ENCODE peak calls at places on chromosomes 4 and X, in eight cellular contexts. X is kidney; W is CD4-positive, alpha-beta T cell; M is CD8-positive, alpha-beta T cell; Y is lung; U is Peyer's patch; J is upper lobe of left lung; H is HepG2. E is an unnamed sample.
A peak's percentile ranks its signal among the peaks of the same experiment; 100 is the strongest.

GRCh38 chr4:141912831-141913230 is 276.4 kb downstream of the IL15 start:
- DNase-seq in W (no peak), J (no peak), H (no peak), U (no peak), M (no peak), X (no peak), Y (no peak), E (no peak)

GRCh38 chr4:181646864-181647263 is 596.3 kb upstream of the TENM3 start:
- DNase-seq in M (no peak), H (no peak), W (no peak), Y (no peak), X (no peak), J (no peak), U (no peak), E (peak; percentile 13)

GRCh38 chrX:131264665-131265064 is 24.4 kb downstream of the IGSF1 start:
- DNase-seq in X (no peak), H (no peak), J (no peak), W (no peak), U (no peak), M (no peak), Y (no peak), E (no peak)

GRCh38 chrX:41720125-41720780 is 3.7 kb upstream of the GPR82 start:
- DNase-seq in M (peak; percentile 32), H (no peak), Y (no peak), W (peak; percentile 33), J (no peak), U (peak; percentile 84), X (no peak), E (no peak)

GRCh38 chrX:12315526-12315925 is 177.3 kb downstream of the FRMPD4 start:
- DNase-seq in J (no peak), X (no peak), H (no peak), W (no peak), U (no peak), Y (no peak), M (no peak), E (no peak)

GRCh38 chr4:3434891-3435683 is 6.7 kb upstream of the HGFAC start:
- DNase-seq in H (no peak), X (peak; percentile 66), M (no peak), W (no peak), U (no peak), J (no peak), Y (no peak), E (no peak)

GRCh38 chrX:139930923-139931645 is 1.8 kb downstream of the ATP11C start:
- DNase-seq in U (peak; percentile 58), Y (no peak), W (peak; percentile 38), H (peak; percentile 20), M (no peak), J (peak; percentile 23), X (no peak), E (peak; percentile 1)

GRCh38 chrX:17736478-17736855 is 826 bp upstream of the SCML1 start:
- DNase-seq in Y (no peak), U (no peak), J (no peak), W (no peak), X (no peak), M (no peak), H (no peak), E (no peak)

GRCh38 chr4:22616516-22616915 is 76.2 kb upstream of the GBA3 start:
- DNase-seq in M (no peak), H (no peak), W (no peak), J (no peak), Y (no peak), U (no peak), X (no peak), E (no peak)

GRCh38 chr4:106494066-106494465 is 125.5 kb upstream of the GIMD1 start:
- DNase-seq in U (no peak), J (no peak), X (no peak), W (no peak), Y (no peak), H (no peak), M (no peak), E (no peak)

GRCh38 chr4:114385195-114385985 is 213.2 kb upstream of the UGT8 start:
- DNase-seq in Y (no peak), W (no peak), M (no peak), X (no peak), J (no peak), U (no peak), H (no peak), E (no peak)

GRCh38 chr4:98997176-98997575 is 1.7 kb downstream of the METAP1 start:
- DNase-seq in U (no peak), J (no peak), H (no peak), Y (no peak), M (no peak), X (no peak), W (no peak), E (peak; percentile 36)

GRCh38 chr4:77820836-77821561 is 1.8 kb upstream of the CNOT6L start:
- DNase-seq in W (no peak), Y (no peak), M (no peak), H (no peak), J (no peak), X (no peak), U (no peak), E (no peak)

GRCh38 chrX:136268051-136269048 is 17.1 kb upstream of the MAP7D3 start:
- DNase-seq in U (peak; percentile 78), W (peak; percentile 33), Y (no peak), M (peak; percentile 5), H (peak; percentile 4), J (no peak), X (no peak), E (peak; percentile 4)

DNA sequence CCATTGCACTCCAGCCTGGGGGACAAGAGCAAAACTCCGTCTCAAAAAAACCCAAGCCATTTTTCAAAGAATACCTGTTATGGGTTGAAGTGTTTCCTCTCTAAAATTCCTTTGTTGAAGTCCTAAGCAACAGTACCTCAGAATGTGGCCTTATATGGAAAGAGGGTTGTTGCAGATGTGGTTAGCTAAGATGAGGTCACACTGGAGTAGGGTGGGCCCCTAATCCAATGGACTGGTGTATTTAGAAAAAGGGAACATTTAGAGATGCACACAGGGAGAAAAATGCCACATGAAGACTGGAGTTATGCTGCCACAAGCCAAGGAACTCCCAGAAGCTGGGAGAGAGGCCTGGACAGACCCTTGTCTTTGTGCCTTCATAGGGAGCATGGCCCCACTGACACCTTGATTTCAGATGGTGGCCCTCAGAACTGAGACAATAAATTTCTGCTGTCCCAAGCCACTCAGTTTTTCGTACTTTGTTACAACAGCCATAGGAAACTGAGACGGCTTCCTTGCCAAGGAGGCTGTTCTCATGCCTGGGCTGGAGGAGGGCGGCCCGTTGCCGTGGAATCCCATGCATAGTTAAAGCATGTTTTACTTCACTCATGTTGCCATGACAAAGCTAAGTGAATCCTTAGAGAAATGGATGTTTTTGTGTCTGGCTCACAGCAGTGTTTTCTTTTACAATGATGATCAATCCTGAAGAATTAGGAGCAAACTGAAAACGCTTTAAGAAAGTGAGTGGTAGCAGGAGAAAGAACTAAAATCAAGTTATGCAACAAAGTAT is 16.5 kb downstream of the TRAPPC2 start:
- DNase-seq in X (no peak), Y (no peak), W (no peak), M (no peak), U (no peak), H (no peak), J (no peak), E (no peak)
- H3K27ac ChIP-seq in X (no peak overlapping the region), Y (no peak overlapping the region), W (no peak overlapping the region), M (no peak overlapping the region), U (no peak overlapping the region), H (no peak overlapping the region), J (no peak overlapping the region), E (no peak overlapping the region)

GRCh38 chr4:92615049-92615448 is 311.3 kb downstream of the GRID2 start:
- DNase-seq in H (no peak), W (no peak), J (no peak), X (no peak), U (no peak), M (no peak), Y (no peak), E (no peak)

DNA sequence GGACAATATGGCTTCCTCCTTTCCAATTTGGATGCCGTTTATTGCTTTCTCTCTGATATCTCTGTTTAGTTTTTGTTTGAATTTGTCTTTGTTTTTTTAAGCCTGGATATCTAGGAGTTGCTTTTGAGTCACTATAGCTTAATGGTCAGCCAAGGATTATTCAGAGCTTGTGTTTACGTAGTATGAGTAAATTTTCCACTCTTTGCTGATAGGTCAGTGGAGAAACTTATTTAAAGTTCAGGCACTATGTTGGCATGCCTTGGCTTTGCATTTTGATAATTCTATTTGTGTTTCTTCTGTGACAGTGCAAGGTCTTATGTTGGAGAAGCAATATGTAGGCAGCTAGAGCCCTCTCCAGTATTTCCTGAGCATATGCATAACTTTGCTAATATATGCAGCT is 315.2 kb downstream of the GRID2 start:
- DNase-seq in X (no peak), M (no peak), U (no peak), W (no peak), J (no peak), H (no peak), Y (no peak), E (no peak)
- TF ChIP-seq CTCF in X (no peak), M (no peak), U (no peak), W (no peak), J (no peak), H (no peak), Y (no peak), E (no peak)

DNA sequence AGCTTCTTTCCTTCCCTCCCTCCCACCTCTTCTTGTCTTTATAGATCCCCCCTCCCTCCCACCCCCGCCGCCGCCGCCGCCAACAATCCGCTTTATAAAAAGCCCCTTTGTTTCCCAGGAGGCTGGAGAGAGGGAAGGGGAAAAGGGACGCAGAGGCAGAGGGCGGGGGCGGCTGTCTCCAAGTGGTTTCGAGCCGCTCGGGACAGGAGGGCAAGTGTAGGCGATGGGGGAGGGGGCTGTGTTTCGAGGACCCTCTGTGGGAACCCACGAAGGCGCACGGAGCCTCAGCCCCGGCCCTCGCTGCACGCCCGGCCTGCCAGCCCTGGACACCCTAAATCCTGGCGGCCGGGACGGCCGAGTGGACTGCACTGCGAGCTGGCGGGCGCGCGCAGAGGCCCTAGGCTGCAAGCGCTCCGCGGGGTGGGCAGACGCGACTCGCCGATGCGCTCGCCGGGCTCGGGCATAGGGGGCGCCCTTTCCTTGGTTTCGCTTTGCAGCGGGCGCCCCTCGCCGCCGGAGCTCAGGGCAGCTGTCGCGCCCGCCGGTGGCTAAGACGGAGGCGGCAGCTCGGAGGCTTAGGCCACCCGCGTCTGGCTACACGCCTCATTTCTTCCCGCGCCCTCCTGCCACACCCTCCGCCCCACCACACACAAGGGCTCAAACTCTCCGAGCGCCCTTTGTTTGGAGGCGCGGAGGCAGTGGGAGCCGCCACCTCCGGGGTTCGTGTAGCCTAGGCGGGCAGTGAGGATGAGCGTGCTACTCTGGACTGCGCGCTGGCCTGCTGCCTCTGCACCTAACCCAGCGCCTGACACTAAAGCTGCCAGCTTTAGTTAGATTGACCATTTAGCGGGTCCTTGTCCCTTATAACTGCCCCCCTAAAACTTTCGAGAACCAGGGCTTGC is 2.2 kb downstream of the MAMLD1 start:
- DNase-seq in Y (peak; percentile 47), X (peak; percentile 88), U (peak; percentile 75), M (peak; percentile 37), J (peak; percentile 61), H (no peak), W (peak; percentile 69), E (no peak)
- H3K27ac ChIP-seq in Y (peak overlapping the region; percentile 59), X (peak overlapping the region; percentile 85), U (peak overlapping the region; percentile 80), M (no peak overlapping the region), J (peak overlapping the region; percentile 82), H (no peak overlapping the region), W (no peak overlapping the region), E (peak overlapping the region; percentile 76)

DNA sequence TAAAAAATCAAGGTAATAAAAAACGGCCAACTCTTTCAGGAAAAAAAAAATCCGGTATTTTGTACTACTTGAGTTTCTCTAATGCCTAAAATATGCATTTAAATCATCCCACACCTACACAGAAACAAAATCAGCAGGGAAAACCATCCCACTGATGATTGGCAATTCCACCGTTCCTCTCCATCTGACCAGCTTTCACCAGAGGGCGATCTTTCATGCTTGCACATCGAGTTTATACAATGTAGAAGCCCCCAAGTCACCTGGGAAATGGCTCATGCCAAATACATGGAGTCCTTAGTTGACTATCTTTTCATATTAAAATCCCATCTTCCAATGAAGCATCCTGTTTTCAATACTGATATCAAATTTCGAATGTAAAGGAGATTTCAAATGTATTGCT is 69.2 kb downstream of the PTCHD1 start:
- DNase-seq in J (no peak), Y (no peak), W (no peak), X (no peak), H (no peak), M (no peak), U (no peak), E (no peak)
- TF ChIP-seq CTCF in J (no peak), Y (no peak), W (no peak), X (no peak), H (peak; percentile 19), M (no peak), U (peak; percentile 13), E (no peak)

E was measured in RWPE1.